ENCODE peak calls at places on chromosomes 3 and 15, in nine cellular contexts. T is SJSA1, D is thoracic aorta, K is adipocyte, W is psoas muscle, P is BE2C, Y is small intestine, L is neuronal stem cell, Z is right cardiac atrium. F is an unnamed sample. For H3K27me3, the result is how much of the 10 kb centered on the place peaks cover.

GRCh38 chr15:39248204-39248603 is 332.7 kb upstream of the THBS1 start:
- DNase-seq in T (peak), D (no peak), K (peak), W (no peak), P (no peak), Y (no peak), L (no peak), Z (peak), F (peak)

GRCh38 chr3:46668591-46668990 is 24.9 kb downstream of the ALS2CL start:
- DNase-seq in T (no peak), D (no peak), K (no peak), W (no peak), P (no peak), Y (no peak), L (no peak), Z (no peak), F (no peak)

GRCh38 chr3:125515421-125515820 is 4.6 kb downstream of the SNX4 start:
- DNase-seq in T (no peak), D (no peak), K (no peak), W (no peak), P (no peak), Y (no peak), L (no peak), Z (no peak), F (no peak)

GRCh38 chr3:126166009-126166408 is 14.4 kb downstream of the ALDH1L1 start:
- DNase-seq in T (no peak), D (no peak), K (no peak), W (no peak), P (no peak), Y (no peak), L (no peak), Z (no peak), F (no peak)

GRCh38 chr3:53806182-53807116 is 39.8 kb downstream of the CHDH start:
- DNase-seq in T (no peak), D (no peak), K (peak), W (no peak), P (no peak), Y (peak), L (no peak), Z (no peak), F (peak)

GRCh38 chr3:38644016-38644661 is 5.3 kb downstream of the SCN5A start:
- DNase-seq in T (no peak), D (no peak), K (no peak), W (no peak), P (no peak), Y (no peak), L (no peak), Z (no peak), F (no peak)

GRCh38 chr15:39641187-39641889 is 60.5 kb downstream of the THBS1 start:
- DNase-seq in T (no peak), D (no peak), K (no peak), W (no peak), P (no peak), Y (peak), L (no peak), Z (no peak), F (no peak)

GRCh38 chr15:72118400-72118978 is at the start of gene SENP8:
- DNase-seq in T (no peak), D (no peak), K (peak), W (no peak), P (no peak), Y (no peak), L (no peak), Z (no peak), F (no peak)

GRCh38 chr3:101942356-101942755 is 93.0 kb downstream of the NFKBIZ start:
- DNase-seq in T (no peak), D (no peak), K (peak), W (no peak), P (no peak), Y (no peak), L (no peak), Z (no peak), F (no peak)

GRCh38 chr15:50176869-50177268 is 5.1 kb upstream of the SLC27A2 start:
- DNase-seq in T (no peak), D (no peak), K (no peak), W (no peak), P (no peak), Y (no peak), L (no peak), Z (no peak), F (no peak)

GRCh38 chr3:140922634-140923033 is 19.0 kb upstream of the SLC25A36 start:
- DNase-seq in T (peak), D (no peak), K (peak), W (no peak), P (no peak), Y (no peak), L (no peak), Z (no peak), F (no peak)

GRCh38 chr15:71219101-71219500 is 103.8 kb downstream of the THSD4 start:
- DNase-seq in T (no peak), D (no peak), K (no peak), W (no peak), P (no peak), Y (no peak), L (no peak), Z (no peak), F (no peak)

GRCh38 chr15:89912145-89912673 is 543 bp downstream of the ARPIN start:
- DNase-seq in T (peak), D (no peak), K (peak), W (peak), P (peak), Y (peak), L (peak), Z (peak), F (peak)

GRCh38 chr3:55297235-55297634 is 189.9 kb downstream of the WNT5A start:
- DNase-seq in T (no peak), D (no peak), K (no peak), W (no peak), P (no peak), Y (no peak), L (no peak), Z (no peak), F (no peak)

GRCh38 chr3:10226293-10226692 is 22.0 kb upstream of the TATDN2 start:
- DNase-seq in T (no peak), D (no peak), K (no peak), W (no peak), P (no peak), Y (no peak), L (no peak), Z (no peak), F (no peak)

GRCh38 chr3:67719333-67719732 is 64.9 kb upstream of the SUCLG2 start:
- DNase-seq in T (peak), D (no peak), K (peak), W (no peak), P (no peak), Y (no peak), L (no peak), Z (no peak), F (no peak)

GRCh38 chr3:42980909-42981308 is 1.8 kb downstream of the GASK1A start:
- DNase-seq in T (no peak), D (no peak), K (no peak), W (no peak), P (no peak), Y (no peak), L (no peak), Z (no peak), F (no peak)

GRCh38 chr3:153829596-153830170 is 291.5 kb upstream of the ARHGEF26 start:
- DNase-seq in T (no peak), D (no peak), K (peak), W (no peak), P (no peak), Y (no peak), L (no peak), Z (no peak), F (no peak)

GRCh38 chr3:71231680-71232079 is 351.8 kb downstream of the FOXP1 start:
- DNase-seq in T (no peak), D (no peak), K (no peak), W (no peak), P (no peak), Y (no peak), L (no peak), Z (no peak), F (no peak)

GRCh38 chr3:136962961-136963360 is 5.2 kb downstream of the IL20RB start:
- DNase-seq in T (no peak), D (no peak), K (no peak), W (no peak), P (no peak), Y (no peak), L (no peak), Z (no peak), F (no peak)

GRCh38 chr3:64798316-64798715 is 110.5 kb upstream of the ADAMTS9 start:
- DNase-seq in T (no peak), D (no peak), K (no peak), W (peak), P (no peak), Y (no peak), L (no peak), Z (no peak), F (no peak)

GRCh38 chr3:72237679-72238320 is 452.9 kb upstream of the PROK2 start:
- DNase-seq in T (peak), D (no peak), K (peak), W (no peak), P (no peak), Y (no peak), L (no peak), Z (no peak), F (no peak)

GRCh38 chr3:52934626-52935530 is 37.5 kb upstream of the STIMATE start:
- DNase-seq in T (peak), D (no peak), K (peak), W (no peak), P (peak), Y (peak), L (peak), Z (peak), F (peak)

GRCh38 chr3:43998841-43999805 is 242.6 kb upstream of the TOPAZ1 start:
- DNase-seq in T (no peak), D (no peak), K (peak), W (no peak), P (peak), Y (no peak), L (peak), Z (no peak), F (peak)

GRCh38 chr3:8622873-8623725 is 21.5 kb downstream of the SSUH2 start:
- DNase-seq in T (peak), D (peak), K (peak), W (peak), P (peak), Y (peak), L (peak), Z (peak), F (peak)

GRCh38 chr3:44848634-44849033 is 13.1 kb upstream of the TMEM42 start:
- DNase-seq in T (no peak), D (no peak), K (no peak), W (no peak), P (no peak), Y (no peak), L (no peak), Z (no peak), F (no peak)

GRCh38 chr3:50167069-50167781 is 12.1 kb downstream of the SEMA3F start:
- DNase-seq in T (no peak), D (no peak), K (no peak), W (no peak), P (no peak), Y (peak), L (no peak), Z (no peak), F (peak)

GRCh38 chr15:20356444-20357138 is 185.0 kb downstream of the GOLGA6L6 start:
- DNase-seq in T (peak), D (no peak), K (peak), W (peak), P (no peak), Y (no peak), L (peak), Z (peak), F (peak)

GRCh38 chr15:95995375-95996168 is 334.9 kb upstream of the NR2F2 start:
- DNase-seq in T (peak), D (no peak), K (peak), W (no peak), P (no peak), Y (no peak), L (no peak), Z (no peak), F (peak)

GRCh38 chr15:71780349-71780976 is 29.9 kb upstream of the NR2E3 start:
- DNase-seq in T (peak), D (no peak), K (peak), W (no peak), P (peak), Y (peak), L (peak), Z (no peak), F (no peak)

GRCh38 chr15:43876872-43877271 is 50.1 kb downstream of the WDR76 start:
- DNase-seq in T (no peak), D (no peak), K (no peak), W (no peak), P (no peak), Y (no peak), L (no peak), Z (no peak), F (no peak)

GRCh38 chr3:46914849-46915248 is 37.3 kb downstream of the PTH1R start:
- DNase-seq in T (no peak), D (no peak), K (no peak), W (peak), P (no peak), Y (no peak), L (no peak), Z (peak), F (no peak)

DNA sequence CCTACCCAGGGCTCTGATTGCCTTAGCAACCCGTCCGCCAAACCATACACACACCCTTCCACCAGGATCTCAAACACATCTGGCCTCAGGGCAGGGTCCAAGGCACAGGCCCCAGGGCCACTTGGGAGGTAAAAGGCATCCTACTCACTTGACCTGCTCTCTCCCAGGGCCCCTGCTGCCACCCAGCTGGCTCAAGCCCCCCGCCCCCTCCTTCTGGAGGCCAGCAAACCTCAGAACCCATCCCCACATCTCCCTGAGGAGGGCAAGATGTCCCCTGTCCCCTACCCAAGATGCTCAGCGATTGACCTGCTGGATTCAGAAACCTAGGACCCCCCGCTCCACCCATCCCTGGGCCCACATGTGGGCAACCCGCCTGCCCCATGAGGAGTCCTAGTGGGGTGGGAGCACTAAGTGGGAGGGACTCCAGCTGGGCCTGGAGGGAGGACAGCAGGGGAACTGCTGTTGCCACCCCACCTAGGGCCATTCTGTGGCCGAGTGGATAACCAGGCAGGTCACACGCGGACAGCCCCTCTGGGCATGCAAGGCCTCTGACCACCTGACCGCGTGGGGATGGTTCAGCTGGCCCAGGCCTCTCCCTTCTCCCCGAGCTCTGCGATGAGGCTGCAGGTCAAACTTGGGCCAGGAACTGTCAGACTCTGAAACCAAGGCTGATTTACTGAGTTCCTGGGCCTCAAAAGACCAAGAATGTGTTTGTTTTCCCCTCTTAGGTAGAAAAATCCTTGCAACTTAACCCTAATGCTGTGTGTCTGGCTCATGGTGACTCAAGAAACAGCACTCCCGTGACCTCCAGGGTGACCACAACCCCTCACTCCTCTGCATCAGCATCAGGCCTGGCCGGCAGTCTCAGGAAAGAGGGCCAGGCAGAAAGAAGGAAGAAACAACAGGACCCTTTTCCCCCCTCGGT is 4.2 kb downstream of the MFGE8 start:
- DNase-seq in T (no peak), D (no peak), K (no peak), W (no peak), P (no peak), Y (peak), L (no peak), Z (no peak), F (no peak)
- H3K4me3 ChIP-seq in T (no peak), D (peak), K (peak), W (peak), P (no peak), Y (no peak), L (no peak), Z (no peak), F (no peak)

DNA sequence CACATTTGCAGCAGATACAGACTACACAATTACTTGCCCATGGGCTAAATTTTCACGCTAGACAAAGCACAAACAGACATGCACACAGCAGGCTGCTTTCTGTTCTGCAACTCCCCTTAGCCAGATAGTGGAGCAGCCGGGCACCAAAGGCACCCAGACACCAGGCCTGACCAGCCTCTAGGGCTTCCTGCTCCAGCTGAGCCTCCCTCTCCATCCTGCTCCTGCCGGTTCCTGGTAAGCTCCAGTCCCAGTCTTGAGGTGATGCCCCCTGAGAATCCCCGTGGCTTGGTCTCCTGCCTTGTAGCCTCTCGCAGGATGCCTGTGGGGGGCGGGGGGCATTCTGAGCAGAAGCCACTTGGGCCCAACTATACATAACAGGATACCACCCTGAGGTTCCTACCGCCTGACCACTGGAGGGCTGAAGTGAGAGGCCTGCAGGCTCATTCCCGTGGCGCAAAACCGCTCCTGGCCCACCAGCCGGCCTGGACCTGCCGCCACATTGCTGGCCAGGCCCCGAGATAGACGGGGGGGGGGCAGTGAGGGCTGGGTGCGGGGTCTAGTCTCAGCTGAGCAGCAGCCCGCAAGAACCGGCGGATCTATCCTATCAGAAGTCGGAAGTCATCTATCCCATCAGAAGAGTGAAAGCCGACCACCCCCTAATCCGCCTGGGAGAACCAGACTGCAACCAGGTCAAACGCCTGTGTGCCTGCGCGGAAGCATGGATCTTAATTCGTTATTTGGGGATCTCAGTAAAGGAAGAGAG is 3.9 kb downstream of the FOXL2 start:
- DNase-seq in T (no peak), D (no peak), K (no peak), W (no peak), P (peak), Y (no peak), L (no peak), Z (no peak), F (no peak)
- H3K27me3 ChIP-seq in T (half or more), D (half or more), K (half or more), W (under half), P (half or more), Y (half or more), L (under half), Z (under half), F (under half)

GRCh38 chr3:161219495-161219894 is 1.6 kb upstream of the NMD3 start:
- DNase-seq in T (no peak), D (no peak), K (no peak), W (no peak), P (no peak), Y (no peak), L (no peak), Z (no peak), F (no peak)

GRCh38 chr3:161221881-161222600 is 930 bp downstream of the NMD3 start:
- DNase-seq in T (no peak), D (no peak), K (peak), W (no peak), P (no peak), Y (peak), L (no peak), Z (no peak), F (peak)

GRCh38 chr3:161224786-161225185 is 3.7 kb downstream of the NMD3 start:
- DNase-seq in T (no peak), D (no peak), K (no peak), W (no peak), P (no peak), Y (no peak), L (no peak), Z (no peak), F (no peak)

GRCh38 chr3:161220850-161221753 is at the start of gene NMD3:
- DNase-seq in T (peak), D (peak), K (peak), W (peak), P (peak), Y (peak), L (peak), Z (peak), F (peak)

GRCh38 chr3:161222662-161223061 is 1.6 kb downstream of the NMD3 start:
- DNase-seq in T (peak), D (no peak), K (peak), W (no peak), P (no peak), Y (no peak), L (no peak), Z (no peak), F (no peak)
- H3K4me3 ChIP-seq in T (peak), D (peak), K (peak), W (peak), P (peak), Y (no peak), L (peak), Z (peak), F (peak)

GRCh38 chr15:63353887-63354286 is 27.8 kb downstream of the CA12 start:
- DNase-seq in T (no peak), D (no peak), K (no peak), W (no peak), P (no peak), Y (peak), L (no peak), Z (no peak), F (no peak)

GRCh38 chr15:63353261-63353660 is 28.4 kb downstream of the CA12 start:
- DNase-seq in T (no peak), D (no peak), K (no peak), W (no peak), P (no peak), Y (no peak), L (no peak), Z (no peak), F (no peak)

GRCh38 chr15:63351170-63351569 is 30.5 kb downstream of the CA12 start:
- DNase-seq in T (no peak), D (no peak), K (no peak), W (no peak), P (no peak), Y (peak), L (no peak), Z (no peak), F (no peak)

GRCh38 chr15:63354771-63355650 is 26.6 kb downstream of the CA12 start:
- DNase-seq in T (no peak), D (no peak), K (no peak), W (no peak), P (no peak), Y (peak), L (no peak), Z (no peak), F (no peak)

GRCh38 chr15:63352808-63353207 is 28.8 kb downstream of the CA12 start:
- DNase-seq in T (no peak), D (no peak), K (no peak), W (no peak), P (no peak), Y (no peak), L (no peak), Z (no peak), F (no peak)
- H3K27me3 ChIP-seq in T (under half), D (under half), K (under half), W (under half), P (under half), Y (under half), L (under half), Z (under half), F (under half)

GRCh38 chr3:37198996-37199395 is 24.6 kb upstream of the LRRFIP2 start:
- DNase-seq in T (no peak), D (no peak), K (no peak), W (no peak), P (no peak), Y (no peak), L (no peak), Z (no peak), F (no peak)

GRCh38 chr3:37200141-37200540 is 25.8 kb upstream of the LRRFIP2 start:
- DNase-seq in T (no peak), D (no peak), K (no peak), W (no peak), P (no peak), Y (no peak), L (no peak), Z (no peak), F (no peak)

GRCh38 chr3:37198547-37198946 is 24.2 kb upstream of the LRRFIP2 start:
- DNase-seq in T (no peak), D (no peak), K (no peak), W (no peak), P (no peak), Y (no peak), L (no peak), Z (no peak), F (peak)

GRCh38 chr3:37194533-37194932 is 20.2 kb upstream of the LRRFIP2 start:
- DNase-seq in T (no peak), D (no peak), K (no peak), W (no peak), P (no peak), Y (no peak), L (no peak), Z (no peak), F (no peak)

GRCh38 chr3:37197810-37198371 is 23.5 kb upstream of the LRRFIP2 start:
- DNase-seq in T (no peak), D (no peak), K (peak), W (no peak), P (no peak), Y (no peak), L (no peak), Z (no peak), F (peak)
- H3K4me3 ChIP-seq in T (no peak), D (no peak), K (no peak), W (no peak), P (no peak), Y (no peak), L (no peak), Z (no peak), F (no peak)

F was measured in MG63.